ENCODE peak calls at places on chromosomes 11 and 22, in seven cellular contexts. D, B, X, F, Y, M and G are unnamed samples.

GRCh38 chr22:38901111-38901641 is 29.2 kb upstream of the CBX6 start:
- DNase-seq in M (no peak), B (no peak), X (no peak), D (no peak), F (no peak), Y (no peak), G (no peak)

GRCh38 chr22:45276507-45276906 is 8.2 kb upstream of the UPK3A start:
- DNase-seq in F (no peak), X (no peak), B (no peak), D (no peak), M (no peak), Y (no peak), G (no peak)

GRCh38 chr11:69647761-69648497 is 7.0 kb downstream of the CCND1 start:
- DNase-seq in B (no peak), M (no peak), Y (no peak), X (peak; percentile 55), F (no peak), D (no peak), G (no peak)

GRCh38 chr11:70806461-70807194 is 408.3 kb downstream of the CTTN start:
- DNase-seq in M (no peak), X (no peak), D (no peak), F (no peak), Y (no peak), B (no peak), G (no peak)

GRCh38 chr11:26188559-26188958 is 143.4 kb upstream of the ANO3 start:
- DNase-seq in F (no peak), B (no peak), X (no peak), D (no peak), Y (no peak), M (no peak), G (no peak)

GRCh38 chr11:75919525-75919924 is 104.5 kb downstream of the UVRAG start:
- DNase-seq in M (no peak), Y (no peak), X (no peak), B (no peak), D (no peak), F (no peak), G (no peak)

GRCh38 chr22:39351689-39352214 is 2.0 kb downstream of the SYNGR1 start:
- DNase-seq in D (no peak), B (no peak), X (no peak), Y (peak; percentile 64), F (no peak), M (peak; percentile 42), G (no peak)

GRCh38 chr22:29393019-29393608 is 4.7 kb upstream of the AP1B1 start:
- DNase-seq in D (no peak), Y (no peak), F (no peak), M (no peak), X (no peak), B (no peak), G (no peak)

GRCh38 chr11:126963603-126964353 is 36.8 kb downstream of the KIRREL3 start:
- DNase-seq in F (peak; percentile 17), D (no peak), B (no peak), X (no peak), M (peak; percentile 88), Y (peak; percentile 80), G (no peak)

GRCh38 chr11:69233761-69234136 is 60.2 kb upstream of the MYEOV start:
- DNase-seq in F (no peak), M (no peak), D (no peak), B (peak; percentile 2), Y (no peak), X (no peak), G (no peak)

DNA sequence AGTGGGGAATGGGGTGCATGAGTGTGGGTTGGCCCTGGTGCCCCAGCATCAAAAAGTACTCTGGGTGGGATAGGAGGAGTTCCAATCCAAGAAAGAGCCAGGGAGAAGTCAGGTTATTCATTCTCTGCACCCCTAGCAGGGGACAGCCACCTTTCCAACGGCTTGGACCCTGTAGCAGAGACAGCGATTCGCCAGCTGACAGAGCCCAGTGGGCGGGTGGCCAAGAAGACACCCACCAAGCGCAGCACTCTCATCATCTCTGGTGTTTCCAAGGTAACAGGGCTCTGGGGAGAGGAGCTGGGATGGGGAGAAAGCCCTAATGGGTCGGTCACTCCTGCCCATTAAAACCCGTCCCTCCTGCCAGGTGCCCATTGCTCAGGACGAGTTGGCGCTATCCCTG is 6.6 kb downstream of the C2CD2L start:
- DNase-seq in M (no peak), B (no peak), Y (no peak), F (no peak), D (no peak), X (no peak), G (no peak)
- H3K27ac ChIP-seq in M (no peak overlapping the region), B (no peak overlapping the region), Y (no peak overlapping the region), F (no peak overlapping the region), D (no peak overlapping the region), X (no peak overlapping the region), G (peak overlapping the region; percentile 13)

DNA sequence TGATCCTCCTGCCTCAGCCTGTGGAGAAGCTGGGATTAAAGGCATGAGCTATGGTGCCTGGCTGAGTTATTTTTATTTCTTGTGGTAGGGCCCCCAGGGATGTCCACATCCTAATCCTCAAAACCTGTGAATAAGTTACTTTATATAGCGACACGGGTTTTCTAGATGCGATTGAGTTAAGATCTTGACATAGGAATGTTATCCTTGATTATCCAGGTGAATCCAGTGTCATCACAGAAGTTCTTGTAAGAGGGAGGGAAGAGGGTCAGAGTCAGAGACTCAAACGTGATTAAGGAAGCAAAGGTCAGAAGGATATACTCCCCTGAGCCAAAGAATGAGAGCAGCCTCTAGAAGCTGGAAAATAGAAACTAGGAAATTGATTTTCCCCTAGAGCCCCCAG is 117.8 kb downstream of the INSC start:
- DNase-seq in X (no peak), F (no peak), M (no peak), D (no peak), Y (no peak), B (no peak), G (no peak)
- H3K27me3 ChIP-seq in X (no peaks in the 10 kb centered on the region), F (no peaks in the 10 kb centered on the region), M (no peaks in the 10 kb centered on the region), D (no peaks in the 10 kb centered on the region), Y (no peaks in the 10 kb centered on the region), B (no peaks in the 10 kb centered on the region), G (no peaks in the 10 kb centered on the region)

DNA sequence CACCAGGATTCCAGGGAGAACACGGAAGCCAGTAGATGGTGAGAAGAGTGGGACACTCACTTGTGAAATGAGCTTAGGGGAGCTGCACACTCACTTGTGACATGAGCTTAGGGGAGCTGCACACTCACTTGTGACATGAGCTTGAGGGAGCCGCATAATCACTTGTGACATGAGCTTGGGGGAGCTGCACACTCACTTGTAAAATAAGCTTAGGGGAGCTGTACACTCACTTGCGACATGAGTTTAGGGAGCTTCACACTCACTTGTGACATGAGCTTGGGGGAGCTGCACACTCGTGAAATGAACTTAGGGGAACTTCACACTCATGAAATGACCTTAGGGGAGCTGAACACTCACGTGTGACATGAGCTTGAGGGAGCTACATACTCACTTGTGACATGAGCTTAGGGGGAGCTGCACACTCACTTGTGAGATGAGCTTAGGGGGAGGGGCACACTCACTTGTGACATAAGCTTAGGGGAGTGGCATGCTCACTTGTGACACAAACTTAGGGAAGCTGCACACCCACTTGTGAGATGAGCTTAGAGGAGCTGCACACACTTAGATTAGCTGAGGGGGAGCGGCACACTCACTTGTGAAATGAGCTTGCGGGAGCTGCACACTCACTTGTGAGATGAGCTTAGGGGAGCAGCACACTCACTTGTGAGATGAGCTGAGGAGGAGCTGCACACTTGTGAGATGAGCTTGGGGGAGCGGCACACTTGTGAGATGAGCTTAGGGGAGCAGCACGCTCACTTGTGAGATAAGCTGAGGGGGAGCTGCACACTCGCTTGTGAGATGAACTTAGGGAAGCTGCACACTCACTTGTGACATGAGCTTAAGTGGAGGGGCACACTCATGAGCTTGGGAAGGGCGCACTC is 59.0 kb downstream of the NCAPD3 start:
- DNase-seq in X (no peak), F (no peak), B (no peak), D (no peak), Y (no peak), M (no peak), G (no peak)
- H3K9me3 ChIP-seq in X (no peaks in the 10 kb centered on the region), F (no peaks in the 10 kb centered on the region), B (no peaks in the 10 kb centered on the region), D (no peaks in the 10 kb centered on the region), Y (no peaks in the 10 kb centered on the region), M (no peaks in the 10 kb centered on the region), G (no peaks in the 10 kb centered on the region)

DNA sequence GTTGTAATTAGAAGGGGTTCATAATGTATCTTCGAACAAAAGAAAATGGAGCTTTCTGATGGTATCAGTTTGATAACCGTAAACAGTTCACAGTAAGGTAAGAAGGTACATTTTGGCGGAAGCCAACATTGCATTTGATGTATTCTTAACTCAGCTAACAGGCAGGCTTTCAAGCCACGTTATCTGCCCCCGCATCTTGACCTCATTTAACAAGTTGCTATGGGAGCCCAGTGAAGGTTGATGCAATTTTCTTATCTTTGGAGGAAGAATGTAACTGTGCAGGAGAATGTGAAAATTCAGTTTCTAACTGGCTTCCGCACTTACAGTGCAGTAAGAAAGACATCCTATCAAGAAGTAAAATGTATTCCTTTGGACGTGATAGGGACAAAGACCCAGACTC is 110.6 kb downstream of the ETS1 start:
- DNase-seq in X (no peak), F (no peak), M (no peak), D (no peak), B (no peak), Y (peak; percentile 86), G (peak; percentile 66)
- H3K27ac ChIP-seq in X (no peak overlapping the region), F (peak overlapping the region; percentile 63), M (no peak overlapping the region), D (peak overlapping the region; percentile 28), B (no peak overlapping the region), Y (no peak overlapping the region), G (peak overlapping the region; percentile 94)

DNA sequence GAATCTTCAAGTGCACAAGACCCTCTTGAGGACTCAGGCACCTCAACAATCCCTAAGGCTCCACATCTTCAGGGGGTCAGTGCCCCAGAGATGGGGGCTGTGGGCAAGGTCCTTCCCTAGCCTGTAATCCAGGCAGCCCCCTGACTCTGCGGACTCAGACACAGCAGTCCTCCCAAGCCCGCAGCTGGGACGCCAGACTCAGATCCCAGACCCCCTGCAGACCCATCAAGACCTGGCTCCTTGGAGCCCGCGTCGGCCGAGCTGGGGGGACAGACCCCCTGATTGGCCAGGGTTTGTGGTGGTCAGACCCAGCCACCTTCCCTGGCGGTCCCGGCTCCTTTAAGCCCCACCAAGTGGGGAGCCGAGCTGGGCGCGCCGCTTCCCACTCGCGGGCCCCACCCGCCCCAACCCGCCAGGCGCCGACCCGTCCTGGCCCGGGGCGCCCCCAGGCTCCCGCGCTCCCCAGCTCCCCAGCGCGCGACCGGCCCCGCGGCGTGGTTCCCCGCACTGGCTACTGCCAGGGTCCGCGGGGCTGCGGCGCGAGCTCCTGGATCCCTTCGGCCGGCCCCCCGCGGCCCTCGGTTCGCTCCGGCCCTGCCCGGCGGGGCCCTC is 464 bp downstream of the OSBPL5 start:
- DNase-seq in M (no peak), D (no peak), B (no peak), X (peak; percentile 76), Y (no peak), F (peak; percentile 16), G (no peak)
- H3K27me3 ChIP-seq in M (no peaks in the 10 kb centered on the region), D (no peaks in the 10 kb centered on the region), B (no peaks in the 10 kb centered on the region), X (no peaks in the 10 kb centered on the region), Y (no peaks in the 10 kb centered on the region), F (peaks cover 9% of the 10 kb centered on the region), G (peaks cover 14% of the 10 kb centered on the region)